ENCODE peak calls at places on chromosome 21, in seven cellular contexts. One of them, this sample, is unnamed.

GRCh38 chr21:40516336-40516735 is 330.6 kb downstream of the DSCAM start:
- DNase-seq in stomach: no peak
- DNase-seq in fibroblast of pulmonary artery: no peak
- DNase-seq in cardiac fibroblast: no peak
- DNase-seq in uterus: no peak
- DNase-seq in GM13976: no peak
- DNase-seq in endothelial cell: peak
- DNase-seq in this sample: no peak

GRCh38 chr21:34707876-34708325 is 39.1 kb downstream of the CLIC6 start:
- DNase-seq in uterus: no peak
- DNase-seq in stomach: no peak
- DNase-seq in endothelial cell: no peak
- DNase-seq in fibroblast of pulmonary artery: no peak
- DNase-seq in GM13976: peak
- DNase-seq in cardiac fibroblast: no peak
- DNase-seq in this sample: no peak

GRCh38 chr21:32934829-32935228 is 90.9 kb upstream of the OLIG2 start:
- DNase-seq in uterus: no peak
- DNase-seq in GM13976: no peak
- DNase-seq in cardiac fibroblast: no peak
- DNase-seq in fibroblast of pulmonary artery: no peak
- DNase-seq in endothelial cell: no peak
- DNase-seq in stomach: no peak
- DNase-seq in this sample: no peak

GRCh38 chr21:41228006-41228370 is 60.0 kb downstream of the BACE2 start:
- DNase-seq in uterus: no peak
- DNase-seq in fibroblast of pulmonary artery: no peak
- DNase-seq in GM13976: no peak
- DNase-seq in stomach: no peak
- DNase-seq in cardiac fibroblast: no peak
- DNase-seq in endothelial cell: no peak
- DNase-seq in this sample: peak

GRCh38 chr21:41478319-41479177 is 29.4 kb downstream of the TMPRSS2 start:
- DNase-seq in stomach: no peak
- DNase-seq in GM13976: no peak
- DNase-seq in cardiac fibroblast: no peak
- DNase-seq in endothelial cell: no peak
- DNase-seq in uterus: no peak
- DNase-seq in fibroblast of pulmonary artery: no peak
- DNase-seq in this sample: no peak

GRCh38 chr21:26041441-26042180 is 129.0 kb downstream of the APP start:
- DNase-seq in endothelial cell: no peak
- DNase-seq in cardiac fibroblast: peak
- DNase-seq in GM13976: no peak
- DNase-seq in fibroblast of pulmonary artery: peak
- DNase-seq in uterus: no peak
- DNase-seq in stomach: no peak
- DNase-seq in this sample: no peak

GRCh38 chr21:17491716-17492414 is 21.0 kb upstream of the CXADR start:
- DNase-seq in fibroblast of pulmonary artery: peak
- DNase-seq in stomach: no peak
- DNase-seq in endothelial cell: no peak
- DNase-seq in uterus: peak
- DNase-seq in GM13976: no peak
- DNase-seq in cardiac fibroblast: peak
- DNase-seq in this sample: peak

GRCh38 chr21:41411449-41412089 is 14.5 kb upstream of the MX1 start:
- DNase-seq in cardiac fibroblast: peak
- DNase-seq in GM13976: no peak
- DNase-seq in fibroblast of pulmonary artery: no peak
- DNase-seq in endothelial cell: no peak
- DNase-seq in uterus: no peak
- DNase-seq in stomach: peak
- DNase-seq in this sample: peak

GRCh38 chr21:46550511-46550941 is 54.4 kb downstream of the S100B start:
- DNase-seq in GM13976: no peak
- DNase-seq in stomach: peak
- DNase-seq in uterus: no peak
- DNase-seq in cardiac fibroblast: no peak
- DNase-seq in endothelial cell: no peak
- DNase-seq in fibroblast of pulmonary artery: no peak
- DNase-seq in this sample: no peak

GRCh38 chr21:40120944-40121575 is 253.8 kb downstream of the PCP4 start:
- DNase-seq in uterus: no peak
- DNase-seq in stomach: no peak
- DNase-seq in cardiac fibroblast: peak
- DNase-seq in fibroblast of pulmonary artery: peak
- DNase-seq in GM13976: no peak
- DNase-seq in endothelial cell: no peak
- DNase-seq in this sample: no peak

GRCh38 chr21:15446193-15446592 is 283.6 kb upstream of the USP25 start:
- DNase-seq in stomach: no peak
- DNase-seq in uterus: no peak
- DNase-seq in fibroblast of pulmonary artery: no peak
- DNase-seq in cardiac fibroblast: no peak
- DNase-seq in endothelial cell: no peak
- DNase-seq in GM13976: no peak
- DNase-seq in this sample: no peak

GRCh38 chr21:27423073-27423472 is 456.2 kb upstream of the ADAMTS5 start:
- DNase-seq in endothelial cell: no peak
- DNase-seq in cardiac fibroblast: peak
- DNase-seq in GM13976: no peak
- DNase-seq in uterus: peak
- DNase-seq in stomach: peak
- DNase-seq in fibroblast of pulmonary artery: peak
- DNase-seq in this sample: no peak

GRCh38 chr21:35136586-35137254 is 87.6 kb upstream of the RUNX1 start:
- DNase-seq in uterus: no peak
- DNase-seq in stomach: peak
- DNase-seq in fibroblast of pulmonary artery: peak
- DNase-seq in endothelial cell: no peak
- DNase-seq in GM13976: no peak
- DNase-seq in cardiac fibroblast: peak
- DNase-seq in this sample: peak

GRCh38 chr21:27362249-27362648 is 395.4 kb upstream of the ADAMTS5 start:
- DNase-seq in uterus: no peak
- DNase-seq in cardiac fibroblast: peak
- DNase-seq in stomach: no peak
- DNase-seq in endothelial cell: no peak
- DNase-seq in fibroblast of pulmonary artery: no peak
- DNase-seq in GM13976: no peak
- DNase-seq in this sample: no peak

GRCh38 chr21:26506951-26507350 is 66.1 kb downstream of the CYYR1 start:
- DNase-seq in GM13976: no peak
- DNase-seq in endothelial cell: no peak
- DNase-seq in uterus: no peak
- DNase-seq in cardiac fibroblast: peak
- DNase-seq in stomach: no peak
- DNase-seq in fibroblast of pulmonary artery: peak
- DNase-seq in this sample: no peak

GRCh38 chr21:26070822-26071425 is 99.6 kb downstream of the APP start:
- DNase-seq in cardiac fibroblast: peak
- DNase-seq in uterus: peak
- DNase-seq in endothelial cell: no peak
- DNase-seq in fibroblast of pulmonary artery: peak
- DNase-seq in GM13976: no peak
- DNase-seq in stomach: no peak
- DNase-seq in this sample: no peak

GRCh38 chr21:34807146-34807880 is 138.5 kb downstream of the CLIC6 start:
- DNase-seq in cardiac fibroblast: peak
- DNase-seq in GM13976: peak
- DNase-seq in stomach: no peak
- DNase-seq in uterus: no peak
- DNase-seq in fibroblast of pulmonary artery: peak
- DNase-seq in endothelial cell: no peak
- DNase-seq in this sample: peak

GRCh38 chr21:37644666-37645065 is 271.6 kb downstream of the KCNJ6 start:
- DNase-seq in fibroblast of pulmonary artery: peak
- DNase-seq in cardiac fibroblast: peak
- DNase-seq in endothelial cell: peak
- DNase-seq in uterus: no peak
- DNase-seq in stomach: no peak
- DNase-seq in GM13976: no peak
- DNase-seq in this sample: no peak

GRCh38 chr21:37647781-37648180 is 268.5 kb downstream of the KCNJ6 start:
- DNase-seq in GM13976: no peak
- DNase-seq in endothelial cell: no peak
- DNase-seq in stomach: no peak
- DNase-seq in uterus: no peak
- DNase-seq in fibroblast of pulmonary artery: no peak
- DNase-seq in cardiac fibroblast: no peak
- DNase-seq in this sample: no peak

GRCh38 chr21:37645848-37646247 is 270.4 kb downstream of the KCNJ6 start:
- DNase-seq in fibroblast of pulmonary artery: no peak
- DNase-seq in endothelial cell: no peak
- DNase-seq in stomach: no peak
- DNase-seq in GM13976: no peak
- DNase-seq in uterus: no peak
- DNase-seq in cardiac fibroblast: no peak
- DNase-seq in this sample: no peak

GRCh38 chr21:37639756-37640155 is 273.2 kb downstream of the DYRK1A start:
- DNase-seq in cardiac fibroblast: no peak
- DNase-seq in endothelial cell: no peak
- DNase-seq in uterus: no peak
- DNase-seq in fibroblast of pulmonary artery: no peak
- DNase-seq in GM13976: no peak
- DNase-seq in stomach: no peak
- DNase-seq in this sample: no peak

GRCh38 chr21:37642493-37642892 is 273.8 kb downstream of the KCNJ6 start:
- DNase-seq in uterus: no peak
- DNase-seq in stomach: no peak
- DNase-seq in cardiac fibroblast: no peak
- DNase-seq in fibroblast of pulmonary artery: no peak
- DNase-seq in endothelial cell: no peak
- DNase-seq in GM13976: no peak
- DNase-seq in this sample: peak
- TF ChIP-seq CTCF in uterus: no peak
- TF ChIP-seq CTCF in stomach: peak
- TF ChIP-seq CTCF in cardiac fibroblast: no peak
- TF ChIP-seq CTCF in fibroblast of pulmonary artery: no peak
- TF ChIP-seq CTCF in endothelial cell: no peak
- TF ChIP-seq CTCF in GM13976: peak
- TF ChIP-seq CTCF in this sample: no peak

DNA sequence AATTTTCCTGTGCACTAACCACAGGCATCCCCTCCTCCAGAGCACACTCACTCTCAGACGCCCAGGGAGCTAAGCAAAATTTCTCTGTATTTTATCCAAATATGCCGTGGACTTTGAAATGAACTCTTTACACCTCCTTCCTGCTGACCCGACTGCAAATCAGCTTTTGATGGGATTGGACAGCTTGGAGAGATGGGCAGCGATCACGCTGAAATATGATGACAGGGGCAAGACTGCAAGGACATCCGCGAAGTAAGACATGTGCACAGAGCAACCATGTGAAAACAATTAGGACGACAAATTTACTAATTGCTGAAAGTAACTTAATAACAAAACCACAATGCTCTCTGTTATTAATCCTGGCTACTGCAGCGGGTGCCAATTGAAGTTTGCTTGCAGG is 64.6 kb upstream of the CLDN14 start:
- DNase-seq in uterus: no peak
- DNase-seq in fibroblast of pulmonary artery: no peak
- DNase-seq in GM13976: no peak
- DNase-seq in cardiac fibroblast: no peak
- DNase-seq in stomach: no peak
- DNase-seq in endothelial cell: no peak
- DNase-seq in this sample: no peak
- TF ChIP-seq CTCF in uterus: no peak
- TF ChIP-seq CTCF in fibroblast of pulmonary artery: no peak
- TF ChIP-seq CTCF in GM13976: no peak
- TF ChIP-seq CTCF in cardiac fibroblast: no peak
- TF ChIP-seq CTCF in stomach: no peak
- TF ChIP-seq CTCF in endothelial cell: no peak
- TF ChIP-seq CTCF in this sample: no peak

DNA sequence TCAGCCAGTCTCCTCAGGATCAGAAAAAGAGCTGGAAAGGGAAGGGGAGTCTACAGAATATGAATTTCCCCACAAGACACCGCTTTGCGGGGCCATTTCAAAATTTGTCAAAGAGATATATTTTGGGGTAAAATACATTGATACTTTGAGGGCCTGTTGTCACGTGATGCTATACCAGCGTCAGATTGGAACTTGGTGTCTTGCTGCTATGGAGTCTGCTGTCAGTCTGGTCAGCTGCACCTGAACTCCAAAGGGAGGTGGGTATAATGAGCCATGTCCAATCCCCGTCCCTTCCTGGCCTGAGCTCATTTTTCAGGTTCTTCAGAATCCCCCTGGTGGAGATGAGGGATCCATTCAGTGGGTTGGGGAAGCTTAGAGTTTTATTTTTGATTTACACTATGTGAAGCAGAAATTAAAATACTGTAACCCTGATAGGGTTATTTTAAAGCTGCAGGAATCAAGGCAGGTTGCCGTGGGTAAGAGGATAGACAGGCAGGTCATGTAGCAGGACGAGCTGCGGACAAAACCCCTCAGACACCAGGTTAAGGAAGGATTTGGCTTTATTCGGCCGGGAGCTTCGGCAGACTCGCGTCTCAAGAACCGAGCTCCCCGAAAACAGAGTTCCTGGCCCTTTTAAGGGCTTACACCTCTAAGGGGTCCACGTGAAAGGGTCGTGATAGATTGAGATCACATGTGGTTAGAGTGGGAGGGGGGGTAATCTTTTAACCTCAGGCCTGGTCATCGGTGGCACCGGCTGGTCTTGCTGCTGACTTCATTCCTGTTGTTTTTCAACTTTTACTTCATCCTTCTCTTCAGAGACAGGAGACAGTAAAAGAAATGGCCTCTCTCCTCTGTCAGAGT is 2.2 kb upstream of the POFUT2 start:
- DNase-seq in uterus: no peak
- DNase-seq in GM13976: no peak
- DNase-seq in stomach: peak
- DNase-seq in cardiac fibroblast: peak
- DNase-seq in endothelial cell: no peak
- DNase-seq in fibroblast of pulmonary artery: peak
- DNase-seq in this sample: no peak
- TF ChIP-seq CTCF in uterus: no peak
- TF ChIP-seq CTCF in GM13976: no peak
- TF ChIP-seq CTCF in stomach: no peak
- TF ChIP-seq CTCF in cardiac fibroblast: peak
- TF ChIP-seq CTCF in endothelial cell: peak
- TF ChIP-seq CTCF in fibroblast of pulmonary artery: peak
- TF ChIP-seq CTCF in this sample: no peak

DNA sequence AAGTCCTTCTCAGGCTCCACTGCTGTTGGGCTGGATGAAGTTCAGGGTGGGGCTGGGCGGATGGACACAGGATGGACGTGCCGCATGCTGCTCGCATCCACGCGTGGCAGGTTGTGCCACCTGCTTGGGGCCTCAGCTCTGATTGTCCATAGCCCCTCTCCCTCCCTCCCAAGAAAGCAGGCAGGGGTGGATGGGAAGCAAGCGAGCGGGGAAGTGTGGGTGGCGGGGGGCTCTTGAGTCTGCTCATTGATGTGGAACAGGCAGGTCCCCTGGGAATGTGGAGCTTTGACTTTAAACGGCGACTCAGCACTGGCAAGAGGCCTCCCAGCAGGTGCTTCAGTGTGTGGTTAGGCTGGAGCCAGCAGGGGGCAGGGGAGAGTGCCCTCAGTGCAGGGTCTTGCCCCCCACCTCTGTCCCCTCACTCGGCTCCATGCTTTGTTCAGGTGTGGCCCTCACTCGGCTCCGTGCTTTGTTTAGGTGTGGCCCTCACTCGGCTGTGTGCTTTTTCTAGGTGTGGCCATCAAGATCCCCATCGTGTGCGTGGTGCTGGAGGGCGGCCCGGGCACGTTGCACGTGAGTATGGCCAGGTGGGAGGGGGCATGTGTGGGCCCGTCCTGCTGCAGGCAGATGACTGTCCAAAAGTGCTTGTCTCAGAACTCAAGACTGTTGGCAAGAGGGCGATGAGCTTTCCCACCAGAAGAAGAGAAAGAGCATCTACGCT is 23.9 kb downstream of the TRPM2 start:
- DNase-seq in GM13976: peak
- DNase-seq in cardiac fibroblast: no peak
- DNase-seq in fibroblast of pulmonary artery: no peak
- DNase-seq in stomach: no peak
- DNase-seq in uterus: no peak
- DNase-seq in endothelial cell: no peak
- DNase-seq in this sample: no peak
- TF ChIP-seq CTCF in GM13976: no peak
- TF ChIP-seq CTCF in cardiac fibroblast: no peak
- TF ChIP-seq CTCF in fibroblast of pulmonary artery: no peak
- TF ChIP-seq CTCF in stomach: no peak
- TF ChIP-seq CTCF in uterus: no peak
- TF ChIP-seq CTCF in endothelial cell: no peak
- TF ChIP-seq CTCF in this sample: no peak